ENCODE peak calls at places on chromosomes 16 and 17, in seven cellular contexts. Y, W, D, M, O, V and U are unnamed samples.

GRCh38 chr16:52141871-52142270 is 405.1 kb downstream of the TOX3 start:
- DNase-seq in W (no peak), O (no peak), M (no peak), D (no peak), Y (no peak), V (no peak), U (no peak)

GRCh38 chr16:2487903-2488531 is 13.1 kb downstream of the TBC1D24 start:
- DNase-seq in D (no peak), M (no peak), Y (no peak), V (no peak), O (no peak), W (no peak), U (no peak)

GRCh38 chr16:49890876-49891275 is 35.0 kb upstream of the ZNF423 start:
- DNase-seq in V (no peak), Y (no peak), O (no peak), W (no peak), D (peak), M (no peak), U (peak)

GRCh38 chr17:82831818-82832200 is 8.0 kb downstream of the ZNF750 start:
- DNase-seq in D (no peak), W (no peak), M (no peak), Y (no peak), V (no peak), O (no peak), U (no peak)

GRCh38 chr16:17173134-17173729 is 297.5 kb downstream of the XYLT1 start:
- DNase-seq in M (peak), O (peak), V (peak), D (no peak), W (peak), Y (no peak), U (peak)

GRCh38 chr17:78179372-78179771 is 7.5 kb downstream of the TK1 start:
- DNase-seq in M (no peak), O (peak), D (no peak), Y (no peak), W (peak), V (peak), U (no peak)

GRCh38 chr17:66673668-66674276 is 161.1 kb upstream of the CACNG5 start:
- DNase-seq in V (peak), W (peak), D (peak), Y (no peak), M (no peak), O (peak), U (peak)

GRCh38 chr17:3944485-3945388 is 19.5 kb downstream of the ATP2A3 start:
- DNase-seq in D (peak), M (no peak), Y (no peak), W (peak), O (peak), V (peak), U (peak)

GRCh38 chr16:72400257-72401078 is 228.5 kb upstream of the PMFBP1 start:
- DNase-seq in D (peak), Y (no peak), V (no peak), M (no peak), W (no peak), O (peak), U (peak)

GRCh38 chr17:78307887-78308633 is 51.8 kb downstream of the SOCS3 start:
- DNase-seq in V (no peak), D (no peak), M (no peak), O (peak), Y (no peak), W (no peak), U (peak)

GRCh38 chr17:47720196-47720595 is 12.8 kb upstream of the TBX21 start:
- DNase-seq in M (no peak), Y (no peak), O (no peak), V (no peak), W (no peak), D (no peak), U (no peak)

GRCh38 chr16:71591917-71592316 is 15.0 kb upstream of the TAT start:
- DNase-seq in M (no peak), O (no peak), D (no peak), W (no peak), V (no peak), Y (no peak), U (no peak)

GRCh38 chr17:44794699-44795413 is 35.2 kb downstream of the GJC1 start:
- DNase-seq in M (no peak), D (peak), Y (no peak), O (no peak), V (no peak), W (no peak), U (no peak)

GRCh38 chr16:66364959-66365306 is 1.6 kb upstream of the CDH5 start:
- DNase-seq in V (no peak), D (no peak), M (no peak), W (no peak), O (no peak), Y (no peak), U (no peak)

GRCh38 chr17:73099504-73099903 is 7.0 kb upstream of the SLC39A11 start:
- DNase-seq in V (no peak), Y (no peak), W (no peak), D (no peak), O (no peak), M (no peak), U (no peak)

GRCh38 chr16:58196898-58197313 is 1.0 kb downstream of the CSNK2A2 start:
- DNase-seq in D (no peak), O (no peak), M (no peak), Y (no peak), V (no peak), W (no peak), U (no peak)

GRCh38 chr16:86019446-86020047 is 120.6 kb downstream of the IRF8 start:
- DNase-seq in W (no peak), M (no peak), Y (peak), O (no peak), D (peak), V (no peak), U (peak)

GRCh38 chr17:60443713-60444112 is 21.4 kb downstream of the CHCT1 start:
- DNase-seq in Y (no peak), O (no peak), D (no peak), V (no peak), M (no peak), W (no peak), U (no peak)

GRCh38 chr17:34161600-34161999 is 93.5 kb upstream of the CCL2 start:
- DNase-seq in Y (no peak), W (no peak), D (no peak), V (no peak), O (no peak), M (no peak), U (no peak)

GRCh38 chr17:65455972-65456343 is 105.5 kb downstream of the AXIN2 start:
- DNase-seq in D (peak), V (peak), Y (no peak), W (no peak), O (peak), M (no peak), U (no peak)

GRCh38 chr16:17470871-17471744 is at the start of gene XYLT1:
- DNase-seq in W (peak), V (peak), Y (peak), D (no peak), M (no peak), O (peak), U (peak)

GRCh38 chr16:75477680-75478473 is 13.4 kb upstream of the TMEM170A start:
- DNase-seq in V (no peak), W (no peak), O (no peak), Y (no peak), D (no peak), M (no peak), U (no peak)

GRCh38 chr16:18059089-18059488 is 277.4 kb downstream of the NPIPA8 start:
- DNase-seq in O (no peak), V (no peak), M (no peak), D (no peak), Y (no peak), W (no peak), U (no peak)

GRCh38 chr17:64531955-64532371 is 25.2 kb downstream of the CEP95 start:
- DNase-seq in O (no peak), Y (no peak), W (no peak), V (no peak), M (no peak), D (no peak), U (peak)

GRCh38 chr17:62761884-62762283 is 46.2 kb downstream of the MARCHF10 start:
- DNase-seq in M (no peak), V (no peak), O (no peak), D (no peak), W (no peak), Y (peak), U (no peak)

GRCh38 chr16:19008245-19008644 is 24.5 kb downstream of the TMC7 start:
- DNase-seq in V (no peak), W (no peak), D (no peak), Y (no peak), M (no peak), O (no peak), U (no peak)

GRCh38 chr16:73778872-73779271 is 517.7 kb upstream of the PSMD7 start:
- DNase-seq in W (no peak), Y (no peak), O (no peak), D (no peak), M (no peak), V (no peak), U (no peak)

GRCh38 chr16:29231231-29231630 is 175.3 kb downstream of the NPIPB11 start:
- DNase-seq in V (no peak), M (no peak), W (no peak), D (no peak), Y (peak), O (no peak), U (no peak)

GRCh38 chr17:43728081-43728480 is 30.5 kb downstream of the SOST start:
- DNase-seq in O (no peak), M (no peak), Y (no peak), D (no peak), V (no peak), W (no peak), U (no peak)

GRCh38 chr16:65429504-65430149 is 307.8 kb upstream of the CDH11 start:
- DNase-seq in D (no peak), W (no peak), Y (no peak), M (no peak), V (no peak), O (no peak), U (no peak)

GRCh38 chr17:44354582-44355309 is 8.9 kb downstream of the FAM171A2 start:
- DNase-seq in O (no peak), W (no peak), M (no peak), V (no peak), Y (peak), D (no peak), U (peak)

GRCh38 chr17:30950189-30950588 is 20.6 kb upstream of the RNF135 start:
- DNase-seq in O (no peak), W (no peak), M (no peak), Y (no peak), D (no peak), V (no peak), U (no peak)

GRCh38 chr16:80280557-80280956 is 260.2 kb upstream of the DYNLRB2 start:
- DNase-seq in V (no peak), O (no peak), Y (no peak), M (no peak), W (no peak), D (no peak), U (no peak)

GRCh38 chr16:28597692-28598261 is 927 bp upstream of the SULT1A2 start:
- DNase-seq in V (no peak), Y (no peak), M (no peak), D (peak), W (no peak), O (no peak), U (no peak)

GRCh38 chr17:6521636-6522035 is 34.7 kb downstream of the PITPNM3 start:
- DNase-seq in O (no peak), M (no peak), W (no peak), V (no peak), Y (no peak), D (no peak), U (no peak)

GRCh38 chr16:85029413-85029794 is 1.8 kb downstream of the KIAA0513 start:
- DNase-seq in V (peak), W (no peak), D (no peak), O (peak), M (no peak), Y (no peak), U (peak)

GRCh38 chr17:40178660-40179059 is 1.4 kb downstream of the RAPGEFL1 start:
- DNase-seq in V (no peak), W (no peak), D (no peak), M (no peak), Y (no peak), O (no peak), U (no peak)

GRCh38 chr17:43169561-43170139 is 1.4 kb upstream of the NBR1 start:
- DNase-seq in Y (no peak), M (no peak), O (peak), V (peak), D (peak), W (peak), U (peak)

GRCh38 chr17:1173456-1174370 is 6.1 kb downstream of the ABR start:
- DNase-seq in V (no peak), O (no peak), M (no peak), W (no peak), Y (no peak), D (no peak), U (no peak)
- H3K4me3 ChIP-seq in V (no peak), O (no peak), M (no peak), W (no peak), Y (no peak), D (no peak), U (no peak)

DNA sequence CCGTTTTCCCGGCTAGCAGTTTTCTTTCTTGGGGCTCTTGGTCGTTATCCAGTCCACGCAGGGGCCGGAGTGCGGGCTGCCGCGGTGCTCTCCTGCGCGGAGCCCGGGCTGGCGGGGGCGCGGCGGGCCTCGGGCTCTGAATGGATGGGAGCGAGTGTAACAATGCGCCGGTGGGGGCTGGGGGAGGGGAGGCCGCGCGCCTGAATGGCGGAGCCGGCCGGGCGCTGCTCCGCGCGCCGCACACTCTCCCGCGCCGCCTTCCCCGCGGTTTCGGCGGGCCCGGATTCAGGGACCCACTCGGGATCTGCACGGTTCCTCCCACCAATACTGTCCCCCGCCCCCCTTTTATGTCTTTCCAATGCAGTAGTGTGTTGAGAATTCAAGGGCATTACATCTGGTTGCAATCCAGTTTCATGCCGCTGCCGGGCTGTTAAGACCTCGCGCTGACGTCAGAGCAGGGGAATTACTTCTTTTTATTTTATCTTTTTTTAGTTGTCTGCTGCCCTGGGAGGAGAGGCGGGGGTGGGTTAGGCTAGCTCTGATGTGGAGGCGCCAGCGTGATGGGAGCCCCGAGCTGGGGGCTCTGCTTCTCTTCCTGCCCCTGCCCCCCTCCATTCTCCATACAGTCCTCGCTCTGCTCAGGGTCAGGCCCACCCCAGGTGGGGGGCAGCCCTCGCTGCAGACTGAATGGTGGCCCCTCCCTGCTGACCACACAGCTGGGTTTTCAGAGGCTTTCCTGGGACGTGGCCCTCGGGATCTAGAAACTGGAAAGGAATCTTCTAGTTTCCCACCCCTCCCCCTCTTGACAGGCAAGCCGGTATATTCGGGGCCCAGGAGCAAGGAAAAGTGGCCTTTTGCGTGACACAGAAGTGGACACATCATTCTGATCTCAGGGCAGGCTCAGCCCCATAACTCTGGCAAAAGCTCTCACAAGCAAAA is 1.7 kb downstream of the RAI1 start:
- DNase-seq in W (peak), O (peak), M (no peak), Y (no peak), D (peak), V (peak), U (peak)
- TF ChIP-seq POLR2A in W (no peak), O (peak), M (no peak), Y (no peak), D (peak), V (no peak), U (no peak)

GRCh38 chr17:27353469-27354050 is 59.6 kb downstream of the WSB1 start:
- DNase-seq in Y (peak), O (peak), M (peak), W (peak), D (peak), V (peak), U (peak)

GRCh38 chr17:27354051-27354490 is 60.2 kb downstream of the WSB1 start:
- DNase-seq in M (no peak), O (no peak), D (no peak), V (no peak), W (no peak), Y (no peak), U (no peak)

GRCh38 chr17:27355419-27355818 is 61.5 kb downstream of the WSB1 start:
- DNase-seq in D (no peak), W (no peak), Y (no peak), M (no peak), O (no peak), V (no peak), U (no peak)

GRCh38 chr17:27356091-27356705 is 62.3 kb downstream of the WSB1 start:
- DNase-seq in O (no peak), D (no peak), M (no peak), W (no peak), Y (no peak), V (no peak), U (no peak)

GRCh38 chr17:27354491-27355081 is 60.7 kb downstream of the WSB1 start:
- DNase-seq in W (no peak), D (peak), M (no peak), Y (no peak), O (no peak), V (no peak), U (no peak)
- H3K4me3 ChIP-seq in W (no peak), D (peak), M (no peak), Y (peak), O (no peak), V (peak), U (peak)

GRCh38 chr16:8963825-8964441 is at the start of gene USP7:
- DNase-seq in O (peak), M (peak), Y (peak), W (peak), D (peak), V (peak), U (peak)
- TF ChIP-seq POLR2A in O (peak), M (no peak), Y (no peak), W (no peak), D (peak), V (peak), U (no peak)

GRCh38 chr16:14015948-14016347 is 55.2 kb upstream of the MRTFB start:
- DNase-seq in V (peak), Y (no peak), M (no peak), O (peak), D (peak), W (no peak), U (no peak)

GRCh38 chr16:14013571-14014283 is 57.4 kb upstream of the MRTFB start:
- DNase-seq in W (no peak), M (no peak), O (peak), V (peak), Y (no peak), D (peak), U (no peak)

GRCh38 chr16:14014284-14014625 is 56.9 kb upstream of the MRTFB start:
- DNase-seq in V (no peak), M (no peak), W (no peak), D (no peak), Y (no peak), O (no peak), U (no peak)

GRCh38 chr16:14015017-14015416 is 56.1 kb upstream of the MRTFB start:
- DNase-seq in V (no peak), Y (no peak), O (no peak), D (no peak), W (no peak), M (no peak), U (no peak)

GRCh38 chr16:14015461-14015860 is 55.7 kb upstream of the MRTFB start:
- DNase-seq in M (no peak), O (no peak), Y (no peak), D (no peak), V (no peak), W (no peak), U (no peak)
- H3K4me3 ChIP-seq in M (no peak), O (no peak), Y (peak), D (no peak), V (no peak), W (peak), U (no peak)